ENCODE peak calls at places on chromosomes 11 and 22, in nine cellular contexts. T is PC-3, P is fibroblast of mammary gland, M is fibroblast of the aortic adventitia, C is A549, R is cardiac muscle cell, Z is K562, J is MM.1S, K is choroid plexus epithelial cell. V is an unnamed sample.
A peak's percentile ranks its signal among the peaks of the same experiment; 100 is the strongest.

GRCh38 chr22:22753526-22754267 is 109.3 kb downstream of the GGTLC2 start:
- DNase-seq in T (peak; percentile 62), P (peak; percentile 67), M (peak; percentile 38), C (peak; percentile 74), R (peak; percentile 59), Z (peak; percentile 100), J (peak; percentile 87), K (peak; percentile 65), V (peak; percentile 3)

GRCh38 chr11:7485136-7485853 is at the start of gene OLFML1:
- DNase-seq in T (no peak), P (peak; percentile 39), M (peak; percentile 68), C (no peak), R (peak; percentile 39), Z (no peak), J (no peak), K (peak; percentile 7), V (no peak)

GRCh38 chr11:59263225-59263894 is 50.6 kb upstream of the MPEG1 start:
- DNase-seq in T (peak; percentile 50), P (no peak), M (no peak), C (no peak), R (no peak), Z (no peak), J (no peak), K (no peak), V (no peak)

GRCh38 chr11:12914401-12914912 is 94.7 kb upstream of the RASSF10 start:
- DNase-seq in T (peak; percentile 30), P (peak; percentile 55), M (no peak), C (peak; percentile 63), R (peak; percentile 42), Z (peak; percentile 48), J (no peak), K (peak; percentile 25), V (peak; percentile 62)

GRCh38 chr11:119530503-119530902 is 107.5 kb upstream of the THY1 start:
- DNase-seq in T (no peak), P (no peak), M (no peak), C (no peak), R (no peak), Z (no peak), J (no peak), K (no peak), V (no peak)

GRCh38 chr11:71454470-71455113 is 1.6 kb downstream of the NADSYN1 start:
- DNase-seq in T (peak; percentile 58), P (no peak), M (no peak), C (no peak), R (no peak), Z (no peak), J (peak; percentile 19), K (no peak), V (no peak)

GRCh38 chr11:117723625-117724024 is 73.4 kb downstream of the DSCAML1 start:
- DNase-seq in T (no peak), P (no peak), M (no peak), C (no peak), R (no peak), Z (no peak), J (no peak), K (no peak), V (no peak)

GRCh38 chr11:57763568-57763967 is 2.0 kb downstream of the CTNND1 start:
- DNase-seq in T (peak; percentile 66), P (peak; percentile 59), M (peak; percentile 47), C (peak; percentile 76), R (peak; percentile 55), Z (peak; percentile 40), J (no peak), K (peak; percentile 58), V (peak; percentile 58)

GRCh38 chr11:12733091-12733490 is 58.9 kb downstream of the TEAD1 start:
- DNase-seq in T (no peak), P (no peak), M (no peak), C (no peak), R (no peak), Z (no peak), J (no peak), K (no peak), V (no peak)

GRCh38 chr22:46049726-46050450 is 72.9 kb upstream of the WNT7B start:
- DNase-seq in T (no peak), P (no peak), M (no peak), C (no peak), R (no peak), Z (no peak), J (no peak), K (no peak), V (no peak)

GRCh38 chr11:30586251-30587144 is at the start of gene MPPED2:
- DNase-seq in T (no peak), P (no peak), M (peak; percentile 2), C (peak; percentile 49), R (no peak), Z (peak; percentile 9), J (peak; percentile 56), K (peak; percentile 10), V (no peak)

GRCh38 chr22:23745780-23746179 is 5.1 kb downstream of the ZNF70 start:
- DNase-seq in T (no peak), P (no peak), M (no peak), C (no peak), R (no peak), Z (no peak), J (no peak), K (no peak), V (no peak)

GRCh38 chr11:94132823-94133408 is 4.3 kb downstream of the PANX1 start:
- DNase-seq in T (no peak), P (no peak), M (no peak), C (no peak), R (no peak), Z (no peak), J (no peak), K (no peak), V (no peak)

GRCh38 chr11:94131363-94132115 is 2.9 kb downstream of the PANX1 start:
- DNase-seq in T (no peak), P (peak; percentile 72), M (peak; percentile 75), C (no peak), R (peak; percentile 79), Z (no peak), J (no peak), K (peak; percentile 58), V (no peak)

GRCh38 chr11:94133752-94134151 is 5.1 kb downstream of the PANX1 start:
- DNase-seq in T (no peak), P (no peak), M (no peak), C (no peak), R (no peak), Z (no peak), J (no peak), K (no peak), V (no peak)

GRCh38 chr11:94130589-94131362 is 2.1 kb downstream of the PANX1 start:
- DNase-seq in T (peak; percentile 41), P (peak; percentile 96), M (peak; percentile 96), C (no peak), R (peak; percentile 97), Z (no peak), J (no peak), K (peak; percentile 94), V (peak; percentile 67)

GRCh38 chr11:94132152-94132558 is 3.5 kb downstream of the PANX1 start:
- DNase-seq in T (peak; percentile 90), P (peak; percentile 94), M (peak; percentile 85), C (no peak), R (peak; percentile 87), Z (no peak), J (no peak), K (peak; percentile 86), V (peak; percentile 81)
- H3K4me3 ChIP-seq in T (peak overlapping the region; percentile 94), P (no peak overlapping the region), M (peak overlapping the region; percentile 11), C (no peak overlapping the region), R (no peak overlapping the region), Z (no peak overlapping the region), J (no peak overlapping the region), K (no peak overlapping the region), V (no peak overlapping the region)

GRCh38 chr22:50398698-50399648 is 55.8 kb downstream of the PPP6R2 start:
- DNase-seq in T (no peak), P (no peak), M (no peak), C (no peak), R (no peak), Z (no peak), J (no peak), K (no peak), V (no peak)

GRCh38 chr22:50401907-50402306 is 58.8 kb downstream of the PPP6R2 start:
- DNase-seq in T (no peak), P (no peak), M (no peak), C (no peak), R (no peak), Z (no peak), J (no peak), K (no peak), V (no peak)

GRCh38 chr22:50400931-50401330 is 57.8 kb downstream of the PPP6R2 start:
- DNase-seq in T (no peak), P (no peak), M (no peak), C (no peak), R (no peak), Z (no peak), J (no peak), K (no peak), V (no peak)

GRCh38 chr22:50399751-50400331 is 56.7 kb downstream of the PPP6R2 start:
- DNase-seq in T (no peak), P (peak; percentile 31), M (no peak), C (peak; percentile 35), R (peak; percentile 15), Z (peak; percentile 24), J (no peak), K (peak; percentile 40), V (no peak)

DNA sequence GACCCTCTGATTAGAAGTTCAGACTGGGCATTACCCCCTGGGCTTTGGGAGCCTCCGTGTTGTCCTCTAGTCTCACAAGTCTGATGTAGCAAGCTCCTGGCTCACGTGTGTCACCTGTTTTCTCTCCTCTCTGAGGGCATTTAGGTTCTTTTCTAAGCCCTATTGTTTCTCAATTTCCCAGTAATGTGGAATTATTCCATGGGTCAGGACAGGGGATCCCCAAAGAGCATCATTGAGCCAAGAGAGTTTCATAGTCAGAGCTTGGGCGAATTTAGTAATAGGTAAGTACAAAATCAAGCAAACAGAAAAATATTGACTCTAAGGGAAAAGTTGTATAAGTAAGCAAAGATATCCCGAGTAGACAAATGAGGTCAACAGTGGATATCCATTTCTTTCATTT is 57.3 kb downstream of the PPP6R2 start:
- DNase-seq in T (no peak), P (no peak), M (no peak), C (no peak), R (no peak), Z (no peak), J (no peak), K (no peak), V (no peak)
- TF ChIP-seq CTCF in T (no peak), P (no peak), M (no peak), C (no peak), R (no peak), Z (no peak), J (no peak), K (no peak), V (no peak)

DNA sequence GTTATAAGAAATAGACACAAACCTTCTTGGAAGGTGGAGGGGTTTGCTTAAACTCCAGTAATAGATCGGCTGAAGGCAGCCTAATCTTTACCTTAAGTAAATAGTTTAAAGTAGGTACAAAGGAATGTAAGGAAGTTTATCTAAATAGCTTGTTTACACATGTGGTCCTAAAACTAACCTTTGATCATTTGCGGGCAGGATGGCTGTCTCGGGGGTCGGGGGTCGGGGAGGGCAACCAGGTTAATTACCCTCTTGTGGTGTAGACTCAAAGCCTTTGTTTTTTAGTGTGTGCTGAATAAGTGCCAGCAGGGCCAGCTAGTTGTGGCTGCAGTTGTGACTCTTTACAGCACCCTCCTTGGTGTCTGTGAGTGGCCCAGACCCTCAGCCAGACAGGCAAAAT is 256.9 kb upstream of the SESN3 start:
- DNase-seq in T (no peak), P (no peak), M (no peak), C (no peak), R (no peak), Z (no peak), J (no peak), K (no peak), V (no peak)
- H3K4me3 ChIP-seq in T (no peak overlapping the region), P (no peak overlapping the region), M (no peak overlapping the region), C (no peak overlapping the region), R (no peak overlapping the region), Z (no peak overlapping the region), J (no peak overlapping the region), K (no peak overlapping the region), V (no peak overlapping the region)

GRCh38 chr11:115103921-115104320 is 400.3 kb downstream of the CADM1 start:
- DNase-seq in T (no peak), P (no peak), M (no peak), C (peak; percentile 5), R (no peak), Z (peak; percentile 16), J (no peak), K (no peak), V (no peak)
- TF ChIP-seq CTCF in T (no peak), P (no peak), M (no peak), C (no peak), R (no peak), Z (peak; percentile 11), J (no peak), K (no peak), V (no peak)

V was measured in astrocyte of the spinal cord.